ENCODE peak calls at places on chromosome 2, in seven cellular contexts. F is hepatocyte, G is K562, C is body of pancreas, R is thoracic aorta, Z is fibroblast of mammary gland, N is prostate gland. S is an unnamed sample.

GRCh38 chr2:238874330-238875050 is 26.6 kb downstream of the TWIST2 start:
- DNase-seq in F (no peak), G (no peak), C (no peak), R (no peak), Z (no peak), N (no peak), S (peak)

GRCh38 chr2:207245526-207245925 is 79.8 kb upstream of the KLF7 start:
- DNase-seq in F (no peak), G (no peak), C (no peak), R (no peak), Z (no peak), N (no peak), S (no peak)

GRCh38 chr2:235634435-235635152 is 140.8 kb downstream of the AGAP1 start:
- DNase-seq in F (no peak), G (no peak), C (no peak), R (no peak), Z (no peak), N (no peak), S (no peak)

GRCh38 chr2:187986392-187987105 is 305.1 kb upstream of the GULP1 start:
- DNase-seq in F (no peak), G (no peak), C (no peak), R (no peak), Z (peak), N (peak), S (no peak)

GRCh38 chr2:104375206-104375605 is 478.7 kb upstream of the POU3F3 start:
- DNase-seq in F (no peak), G (no peak), C (no peak), R (no peak), Z (no peak), N (no peak), S (no peak)

GRCh38 chr2:74347747-74348146 is 4.5 kb upstream of the SLC4A5 start:
- DNase-seq in F (no peak), G (no peak), C (no peak), R (no peak), Z (no peak), N (no peak), S (no peak)

GRCh38 chr2:57906152-57906732 is 140.4 kb upstream of the VRK2 start:
- DNase-seq in F (peak), G (peak), C (no peak), R (no peak), Z (peak), N (no peak), S (peak)

GRCh38 chr2:20071397-20072383 is 20.3 kb upstream of the LAPTM4A start:
- DNase-seq in F (peak), G (no peak), C (peak), R (no peak), Z (peak), N (no peak), S (peak)

GRCh38 chr2:125543968-125544514 is 1111.9 kb upstream of the GYPC start:
- DNase-seq in F (no peak), G (no peak), C (no peak), R (no peak), Z (no peak), N (no peak), S (no peak)

GRCh38 chr2:232592687-232593407 is 40.6 kb upstream of the EFHD1 start:
- DNase-seq in F (peak), G (no peak), C (no peak), R (no peak), Z (peak), N (peak), S (peak)

GRCh38 chr2:70523996-70524965 is 29.3 kb downstream of the TGFA start:
- DNase-seq in F (no peak), G (no peak), C (peak), R (no peak), Z (peak), N (peak), S (peak)

GRCh38 chr2:141341444-141341843 is 789.4 kb downstream of the LRP1B start:
- DNase-seq in F (peak), G (no peak), C (no peak), R (no peak), Z (peak), N (no peak), S (peak)

GRCh38 chr2:212294816-212295215 is 243.8 kb downstream of the ERBB4 start:
- DNase-seq in F (no peak), G (no peak), C (peak), R (no peak), Z (no peak), N (no peak), S (no peak)

GRCh38 chr2:64945973-64946736 is 43.0 kb upstream of the SLC1A4 start:
- DNase-seq in F (no peak), G (no peak), C (peak), R (no peak), Z (no peak), N (no peak), S (no peak)

GRCh38 chr2:200602584-200602983 is 16.8 kb downstream of the AOX1 start:
- DNase-seq in F (no peak), G (no peak), C (no peak), R (no peak), Z (no peak), N (no peak), S (no peak)

GRCh38 chr2:200596774-200597173 is 11.0 kb downstream of the AOX1 start:
- DNase-seq in F (peak), G (no peak), C (peak), R (no peak), Z (no peak), N (no peak), S (no peak)

GRCh38 chr2:200600549-200601212 is 14.9 kb downstream of the AOX1 start:
- DNase-seq in F (no peak), G (no peak), C (no peak), R (no peak), Z (no peak), N (no peak), S (no peak)

GRCh38 chr2:200603972-200604371 is 18.2 kb downstream of the AOX1 start:
- DNase-seq in F (peak), G (no peak), C (no peak), R (no peak), Z (peak), N (no peak), S (peak)

GRCh38 chr2:200599206-200599605 is 13.4 kb downstream of the AOX1 start:
- DNase-seq in F (no peak), G (no peak), C (no peak), R (no peak), Z (no peak), N (no peak), S (no peak)
- H3K4me3 ChIP-seq in F (no peak), G (no peak), C (no peak), R (no peak), Z (no peak), N (no peak), S (no peak)

GRCh38 chr2:227125506-227125905 is 38.5 kb downstream of the COL4A4 start:
- DNase-seq in F (no peak), G (no peak), C (no peak), R (no peak), Z (no peak), N (no peak), S (peak)
- TF ChIP-seq CTCF in F (no peak), G (peak), C (no peak), R (no peak), Z (peak), N (no peak), S (peak)

DNA sequence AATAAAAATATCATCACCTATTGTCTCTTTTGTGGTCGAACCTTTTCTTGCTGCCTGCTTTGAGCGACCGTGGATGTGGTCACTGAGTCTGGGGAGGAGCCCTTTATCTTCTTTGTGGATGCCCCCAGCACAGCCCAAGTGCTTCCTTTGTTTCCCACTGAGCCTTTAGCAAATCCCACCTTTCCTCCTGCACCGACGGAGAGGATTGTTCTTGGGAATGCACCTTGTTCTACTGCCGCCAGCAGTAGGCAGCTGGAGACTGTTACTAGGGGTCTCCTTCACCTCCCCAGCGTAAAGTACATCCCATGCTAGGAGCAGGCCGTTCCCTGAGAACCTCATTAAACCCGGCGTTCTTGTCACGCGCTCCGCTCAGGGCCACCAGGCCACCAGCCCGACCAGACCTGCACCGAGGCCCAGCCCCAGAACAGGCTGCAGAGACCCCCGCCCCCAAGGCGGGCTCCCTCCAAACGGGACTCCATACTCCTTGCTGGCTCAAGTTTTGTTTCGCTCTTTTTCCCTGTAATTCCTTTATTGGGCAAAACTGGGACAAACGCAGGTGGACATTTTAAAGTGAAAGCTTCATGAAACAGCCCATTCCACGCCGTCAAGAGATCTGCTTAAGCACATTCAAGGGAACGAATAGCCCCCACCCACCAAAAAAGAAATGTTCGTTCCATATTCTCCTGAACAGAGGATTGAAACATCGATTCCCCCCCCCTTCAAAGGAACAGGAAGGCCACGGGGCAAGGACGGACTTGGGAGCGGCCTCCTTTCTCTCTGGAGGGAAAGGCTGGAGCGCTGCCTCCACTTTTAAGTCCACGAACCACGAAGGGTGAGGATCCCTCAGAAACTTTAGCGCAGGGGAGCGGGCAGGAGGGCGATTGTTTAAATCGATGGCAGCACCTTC is 1.1 kb upstream of the MAT2A start:
- DNase-seq in F (peak), G (peak), C (peak), R (no peak), Z (peak), N (peak), S (peak)
- H3K4me3 ChIP-seq in F (peak), G (peak), C (peak), R (peak), Z (peak), N (peak), S (peak)

GRCh38 chr2:9197916-9198315 is 8.7 kb upstream of the ASAP2 start:
- DNase-seq in F (no peak), G (no peak), C (no peak), R (no peak), Z (no peak), N (no peak), S (no peak)
- TF ChIP-seq CTCF in F (no peak), G (no peak), C (no peak), R (no peak), Z (no peak), N (no peak), S (no peak)

GRCh38 chr2:105426626-105427292 is 27.9 kb upstream of the FHL2 start:
- DNase-seq in F (no peak), G (no peak), C (no peak), R (no peak), Z (no peak), N (no peak), S (no peak)

GRCh38 chr2:105427485-105427884 is 28.6 kb upstream of the FHL2 start:
- DNase-seq in F (no peak), G (no peak), C (no peak), R (no peak), Z (no peak), N (no peak), S (no peak)

GRCh38 chr2:105422801-105423200 is 23.9 kb upstream of the FHL2 start:
- DNase-seq in F (no peak), G (no peak), C (no peak), R (no peak), Z (no peak), N (no peak), S (no peak)

GRCh38 chr2:105428387-105429018 is 29.7 kb upstream of the FHL2 start:
- DNase-seq in F (no peak), G (no peak), C (no peak), R (no peak), Z (no peak), N (peak), S (no peak)

GRCh38 chr2:105425936-105426625 is 27.2 kb upstream of the FHL2 start:
- DNase-seq in F (no peak), G (no peak), C (no peak), R (no peak), Z (no peak), N (no peak), S (no peak)
- H3K4me3 ChIP-seq in F (no peak), G (no peak), C (no peak), R (no peak), Z (no peak), N (no peak), S (no peak)